ENCODE peak calls at places on chromosomes 3 and 15, in eight cellular contexts. Q is thoracic aorta, K is RWPE2, M is adrenal gland, P is suprapubic skin, C is psoas muscle, O is fibroblast of lung, L is A549. U is an unnamed sample. For H3K9me3, the result is how much of the 10 kb centered on the place peaks cover.

GRCh38 chr3:133949438-133949837 is 53.8 kb upstream of the RAB6B start:
- DNase-seq in K (peak), O (peak), C (no peak), M (no peak), P (no peak), L (no peak), Q (no peak), U (no peak)

GRCh38 chr15:39315200-39315599 is 265.7 kb upstream of the THBS1 start:
- DNase-seq in P (no peak), O (no peak), C (no peak), Q (no peak), L (no peak), M (no peak), K (no peak), U (peak)

GRCh38 chr3:179897241-179897640 is 139.5 kb downstream of the PEX5L start:
- DNase-seq in O (no peak), K (no peak), C (no peak), P (no peak), Q (no peak), L (no peak), M (no peak), U (no peak)

GRCh38 chr3:77240072-77240650 is 200.3 kb downstream of the ROBO2 start:
- DNase-seq in M (no peak), O (no peak), K (no peak), Q (no peak), L (no peak), C (no peak), P (no peak), U (no peak)

GRCh38 chr3:194687638-194688206 is 2.0 kb downstream of the FAM43A start:
- DNase-seq in C (peak), Q (no peak), L (peak), P (peak), K (no peak), O (peak), M (peak), U (peak)

GRCh38 chr3:79766474-79767193 is 1.2 kb downstream of the ROBO1 start:
- DNase-seq in C (no peak), L (no peak), K (no peak), P (no peak), O (peak), M (peak), Q (no peak), U (no peak)

GRCh38 chr3:42535981-42536784 is 33.7 kb downstream of the VIPR1 start:
- DNase-seq in K (no peak), C (no peak), L (peak), P (no peak), M (no peak), Q (no peak), O (no peak), U (peak)

GRCh38 chr3:168952551-168952950 is 711.0 kb downstream of the MECOM start:
- DNase-seq in Q (no peak), M (no peak), P (no peak), K (no peak), C (no peak), O (peak), L (no peak), U (peak)

GRCh38 chr3:159761377-159761776 is 227.3 kb upstream of the IL12A start:
- DNase-seq in L (no peak), C (no peak), Q (no peak), P (no peak), M (peak), O (peak), K (no peak), U (peak)

GRCh38 chr15:51172190-51172589 is 77.5 kb upstream of the TNFAIP8L3 start:
- DNase-seq in L (no peak), K (no peak), C (no peak), M (no peak), O (peak), P (no peak), Q (no peak), U (no peak)

GRCh38 chr15:64883997-64884511 is 27.6 kb upstream of the ANKDD1A start:
- DNase-seq in P (peak), K (peak), O (peak), L (peak), C (peak), M (peak), Q (no peak), U (peak)

GRCh38 chr15:100167884-100168375 is 173.8 kb downstream of the ADAMTS17 start:
- DNase-seq in O (no peak), K (peak), P (no peak), C (peak), M (no peak), L (no peak), Q (no peak), U (no peak)

GRCh38 chr15:94080416-94080815 is 150.9 kb upstream of the MCTP2 start:
- DNase-seq in C (peak), L (no peak), M (no peak), K (peak), P (peak), Q (no peak), O (peak), U (peak)

GRCh38 chr15:27418729-27419128 is 447.7 kb downstream of the GABRG3 start:
- DNase-seq in C (no peak), Q (no peak), O (peak), K (no peak), L (no peak), M (no peak), P (no peak), U (no peak)

GRCh38 chr3:192834428-192834827 is 83.2 kb downstream of the MB21D2 start:
- DNase-seq in Q (no peak), C (no peak), O (peak), L (no peak), P (no peak), K (no peak), M (no peak), U (no peak)

GRCh38 chr3:62261121-62261520 is 112.2 kb downstream of the FEZF2 start:
- DNase-seq in L (no peak), K (no peak), C (no peak), M (no peak), Q (no peak), O (no peak), P (no peak), U (no peak)

GRCh38 chr15:33584797-33585196 is 274.0 kb downstream of the RYR3 start:
- DNase-seq in O (peak), K (no peak), P (no peak), C (no peak), L (no peak), Q (no peak), M (peak), U (peak)

GRCh38 chr3:185792955-185793354 is 31.9 kb downstream of the IGF2BP2 start:
- DNase-seq in O (no peak), Q (no peak), P (no peak), L (no peak), K (no peak), M (no peak), C (no peak), U (no peak)
- H3K27ac ChIP-seq in O (no peak), Q (no peak), P (no peak), L (no peak), K (no peak), M (no peak), C (no peak), U (no peak)

DNA sequence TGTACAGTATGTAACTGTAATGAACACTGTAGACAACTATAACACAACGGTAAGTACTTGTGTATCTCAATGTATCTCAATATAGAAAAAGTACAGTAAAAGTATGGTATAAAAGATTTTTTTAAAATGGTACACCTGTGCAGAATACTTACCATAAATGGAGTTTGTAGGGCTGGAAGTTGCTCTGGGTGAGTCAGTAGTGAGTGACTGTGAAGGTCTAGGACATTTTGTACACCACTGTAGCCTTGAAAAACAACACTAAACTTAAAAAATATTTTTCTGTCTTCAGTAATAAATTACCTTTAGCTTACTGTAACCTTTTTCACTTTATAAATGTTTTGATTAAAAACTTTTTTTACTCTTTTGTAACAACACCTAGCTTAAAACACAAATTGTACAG is 142.9 kb downstream of the ATG7 start:
- DNase-seq in O (no peak), P (no peak), M (no peak), Q (no peak), C (no peak), K (no peak), L (no peak), U (no peak)
- H3K9me3 ChIP-seq in O (under half), P (under half), M (under half), Q (under half), C (under half), K (under half), L (under half), U (under half)

GRCh38 chr15:73984208-73984979 is 7.7 kb downstream of the STOML1 start:
- DNase-seq in K (no peak), P (no peak), O (no peak), M (peak), L (no peak), Q (no peak), C (no peak), U (no peak)
- TF ChIP-seq CTCF in K (no peak), P (no peak), O (no peak), M (no peak), L (no peak), Q (no peak), C (no peak), U (no peak)

DNA sequence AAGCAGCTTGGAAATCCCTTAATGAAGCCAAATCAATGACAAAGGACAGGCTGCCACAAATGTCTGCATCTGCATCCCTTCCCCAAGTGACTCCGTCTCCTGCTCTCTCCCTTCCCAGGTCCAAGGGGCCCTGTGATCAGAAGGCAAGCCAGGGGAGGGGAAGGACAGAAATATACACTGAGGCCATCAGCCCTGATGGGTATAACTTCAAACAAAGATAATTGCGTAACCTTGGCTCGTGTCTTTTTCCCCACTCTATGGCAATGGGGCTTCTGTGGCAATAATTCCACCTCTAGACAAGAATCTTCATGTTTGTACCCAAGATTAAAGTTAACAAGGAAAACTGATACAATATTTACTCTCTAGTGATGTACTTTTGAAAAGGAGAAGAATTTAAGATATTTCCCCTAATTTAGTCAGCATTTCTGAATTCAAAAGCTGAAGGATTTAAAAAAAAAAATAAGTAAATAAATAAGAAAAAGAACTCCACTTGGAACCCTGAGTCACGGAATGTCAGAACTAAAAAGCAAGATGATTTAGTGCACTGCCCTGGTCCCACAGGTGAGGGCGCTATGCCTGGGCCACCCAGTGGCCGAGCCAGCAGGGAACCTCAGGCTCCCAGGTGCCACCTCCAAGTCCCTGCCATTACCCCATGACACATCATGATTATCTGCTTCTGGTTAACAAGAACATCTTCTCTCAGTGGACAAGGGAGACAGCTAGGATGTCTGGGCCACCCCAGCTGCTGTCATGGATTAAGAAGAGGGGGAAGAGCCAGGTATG is 154.5 kb downstream of the STT3B start:
- DNase-seq in P (no peak), M (no peak), Q (no peak), C (no peak), L (no peak), O (no peak), K (no peak), U (no peak)
- H3K27ac ChIP-seq in P (no peak), M (no peak), Q (no peak), C (no peak), L (no peak), O (no peak), K (no peak), U (no peak)

GRCh38 chr3:177860236-177860635 is 663.0 kb upstream of the TBL1XR1 start:
- DNase-seq in L (no peak), M (no peak), K (no peak), P (no peak), O (no peak), C (no peak), Q (no peak), U (no peak)

DNA sequence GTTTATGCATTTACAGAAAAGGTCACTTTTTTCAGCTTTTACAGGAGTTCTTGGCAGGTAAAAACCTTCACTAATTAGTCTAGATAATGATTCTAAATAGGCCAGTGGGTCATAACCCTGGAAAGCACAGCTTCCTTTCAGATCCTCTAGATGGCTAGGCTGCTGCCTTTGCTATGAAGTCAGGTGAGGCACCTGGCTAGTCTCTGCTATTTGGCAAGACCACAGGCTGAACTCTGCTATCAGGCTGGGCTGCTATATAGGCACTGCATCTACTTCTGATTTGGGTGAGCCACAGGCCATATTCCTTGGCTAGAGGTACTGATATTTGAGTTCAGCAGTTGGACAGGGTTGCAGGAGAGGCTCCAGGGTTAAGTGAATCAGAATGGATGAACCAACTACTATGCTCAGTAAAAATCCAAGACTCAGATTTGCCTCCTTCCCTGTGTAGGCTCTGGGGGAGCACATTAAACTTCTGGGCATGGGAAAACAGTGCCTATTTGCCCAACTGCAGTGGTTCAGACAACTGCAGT is 665.7 kb upstream of the TBL1XR1 start:
- DNase-seq in K (no peak), M (no peak), L (no peak), Q (no peak), P (no peak), O (no peak), C (no peak), U (no peak)
- H3K9me3 ChIP-seq in K (under half), M (under half), L (under half), Q (under half), P (under half), O (under half), C (under half), U (under half)

DNA sequence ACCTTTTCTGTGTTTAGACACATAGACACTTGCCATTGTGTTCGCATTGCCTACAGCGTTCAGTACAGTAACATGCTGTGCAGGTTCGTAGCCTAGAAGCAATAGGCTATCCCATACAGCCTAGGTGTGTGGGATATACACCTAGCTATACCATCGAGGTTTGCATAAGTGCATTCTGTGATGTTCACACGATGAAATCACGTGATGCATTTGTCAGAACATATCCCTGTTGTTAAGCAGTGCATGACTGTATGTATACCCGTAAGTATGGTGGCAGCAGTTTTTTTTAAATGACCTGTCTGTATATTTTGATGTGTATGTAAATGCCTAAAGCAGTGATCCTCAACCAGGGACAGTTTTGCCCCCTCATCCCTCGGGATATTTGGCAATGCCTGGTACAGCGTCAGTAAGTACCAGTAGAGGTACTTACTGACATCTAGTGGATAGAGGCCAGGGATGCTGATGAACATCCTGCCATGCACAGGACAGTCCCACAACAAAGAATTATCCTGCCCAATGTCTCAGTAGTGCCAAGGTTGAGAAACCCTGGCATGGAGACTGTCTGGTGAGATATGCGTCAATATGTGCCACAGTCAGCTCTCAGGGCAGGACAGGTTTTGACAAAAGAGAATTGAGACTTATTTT is 129.1 kb downstream of the HCN4 start:
- DNase-seq in K (no peak), C (no peak), O (no peak), L (no peak), Q (no peak), P (no peak), M (no peak), U (peak)
- TF ChIP-seq CTCF in K (peak), C (peak), O (peak), L (peak), Q (no peak), P (no peak), M (no peak), U (peak)

GRCh38 chr3:100059472-100059871 is 54.8 kb downstream of the FILIP1L start:
- DNase-seq in P (no peak), M (no peak), Q (no peak), C (no peak), K (no peak), L (no peak), O (no peak), U (no peak)

GRCh38 chr3:100060685-100061484 is 53.4 kb downstream of the FILIP1L start:
- DNase-seq in K (no peak), O (no peak), P (no peak), C (no peak), M (no peak), Q (no peak), L (no peak), U (no peak)

GRCh38 chr3:100062665-100063064 is 51.6 kb downstream of the FILIP1L start:
- DNase-seq in C (no peak), M (no peak), K (no peak), Q (no peak), L (no peak), P (no peak), O (no peak), U (no peak)

GRCh38 chr3:100067589-100067988 is 46.7 kb downstream of the FILIP1L start:
- DNase-seq in K (no peak), P (no peak), C (no peak), O (no peak), L (no peak), M (no peak), Q (no peak), U (no peak)

DNA sequence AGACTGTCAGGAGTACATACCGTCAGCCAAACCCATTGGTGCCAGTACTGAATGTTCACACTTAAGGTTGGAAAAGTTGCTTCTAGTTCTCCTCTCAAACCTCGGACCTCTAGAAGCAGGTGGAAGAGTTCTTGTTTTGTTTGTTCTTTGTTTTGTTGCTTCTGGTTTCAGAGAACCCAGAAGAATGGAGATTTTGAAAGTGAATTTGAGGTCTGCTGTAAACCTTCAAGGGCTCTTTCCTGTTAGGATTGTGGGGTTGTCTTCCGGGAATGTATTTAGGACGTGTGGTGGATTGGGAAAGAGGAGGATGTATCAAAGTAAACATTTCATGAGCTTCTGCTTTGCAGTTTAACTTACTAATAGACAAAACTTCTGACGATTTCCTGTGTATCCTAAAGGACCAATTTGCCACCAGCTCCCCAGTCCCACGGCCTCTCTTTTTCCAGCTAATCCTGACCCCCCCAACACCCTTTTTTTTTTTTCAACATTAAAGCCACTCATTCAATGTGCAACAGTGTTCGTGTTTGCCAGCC is 50.3 kb downstream of the FILIP1L start:
- DNase-seq in L (no peak), M (no peak), C (no peak), Q (no peak), O (no peak), P (no peak), K (no peak), U (no peak)
- H3K27ac ChIP-seq in L (peak), M (no peak), C (peak), Q (peak), O (peak), P (no peak), K (peak), U (no peak)